ENCODE peak calls at places on chromosomes 5 and 9, in ten cellular contexts. J is brain microvascular endothelial cell, E is tibial artery, U is psoas muscle, Q is stomach, Y is neural progenitor cell, O is PC-3, A is uterus, T is mammary epithelial cell, N is IMR-90. X is an unnamed sample. For H3K36me3, the result is how much of the 10 kb centered on the place peaks cover.

GRCh38 chr9:94250456-94250855 is 8.6 kb upstream of the ZNF169 start:
- DNase-seq in J (no peak), E (no peak), U (no peak), Q (no peak), Y (peak), O (peak), A (no peak), T (peak), N (no peak), X (no peak)

GRCh38 chr9:92807757-92808725 is 43.4 kb upstream of the BICD2 start:
- DNase-seq in J (no peak), E (no peak), U (peak), Q (no peak), Y (peak), O (no peak), A (no peak), T (no peak), N (no peak), X (no peak)

GRCh38 chr9:123329329-123329955 is 26.6 kb upstream of the CRB2 start:
- DNase-seq in J (no peak), E (no peak), U (no peak), Q (peak), Y (no peak), O (peak), A (no peak), T (peak), N (no peak), X (peak)

GRCh38 chr5:158921441-158922262 is 178.1 kb downstream of the EBF1 start:
- DNase-seq in J (no peak), E (no peak), U (no peak), Q (no peak), Y (no peak), O (no peak), A (no peak), T (peak), N (no peak), X (no peak)

GRCh38 chr5:115626444-115626823 is 598 bp upstream of the TMED7 start:
- DNase-seq in J (peak), E (no peak), U (no peak), Q (no peak), Y (no peak), O (no peak), A (no peak), T (no peak), N (peak), X (no peak)

GRCh38 chr5:142753114-142753764 is 16.9 kb upstream of the ARHGAP26 start:
- DNase-seq in J (peak), E (peak), U (peak), Q (peak), Y (no peak), O (peak), A (peak), T (peak), N (no peak), X (peak)

GRCh38 chr9:113664176-113664875 is 200.8 kb downstream of the RGS3 start:
- DNase-seq in J (no peak), E (no peak), U (no peak), Q (no peak), Y (no peak), O (no peak), A (no peak), T (no peak), N (no peak), X (peak)

GRCh38 chr9:806285-807156 is 35.0 kb upstream of the DMRT1 start:
- DNase-seq in J (peak), E (no peak), U (no peak), Q (no peak), Y (peak), O (peak), A (no peak), T (peak), N (peak), X (no peak)

GRCh38 chr5:122816726-122817125 is 28.7 kb upstream of the SNX24 start:
- DNase-seq in J (no peak), E (no peak), U (no peak), Q (no peak), Y (peak), O (no peak), A (no peak), T (no peak), N (no peak), X (no peak)

GRCh38 chr5:152505442-152506042 is 100.5 kb upstream of the NMUR2 start:
- DNase-seq in J (peak), E (peak), U (no peak), Q (peak), Y (peak), O (peak), A (no peak), T (peak), N (peak), X (no peak)

GRCh38 chr9:90801507-90802289 is at the start of gene SYK:
- DNase-seq in J (no peak), E (peak), U (peak), Q (peak), Y (peak), O (peak), A (no peak), T (peak), N (no peak), X (peak)

GRCh38 chr9:135797507-135798302 is 95.7 kb downstream of the KCNT1 start:
- DNase-seq in J (peak), E (no peak), U (peak), Q (peak), Y (peak), O (peak), A (no peak), T (peak), N (peak), X (no peak)

GRCh38 chr9:73370053-73370452 is 218.4 kb downstream of the ANXA1 start:
- DNase-seq in J (no peak), E (no peak), U (no peak), Q (no peak), Y (no peak), O (no peak), A (no peak), T (peak), N (no peak), X (no peak)

GRCh38 chr5:140344683-140345423 is 1.6 kb downstream of the HBEGF start:
- DNase-seq in J (no peak), E (no peak), U (peak), Q (peak), Y (no peak), O (peak), A (no peak), T (peak), N (peak), X (no peak)

GRCh38 chr5:140347382-140347781 is 979 bp upstream of the HBEGF start:
- DNase-seq in J (no peak), E (no peak), U (no peak), Q (no peak), Y (no peak), O (no peak), A (no peak), T (no peak), N (no peak), X (no peak)

GRCh38 chr5:140345919-140346347 is 470 bp downstream of the HBEGF start:
- DNase-seq in J (peak), E (peak), U (peak), Q (peak), Y (peak), O (peak), A (peak), T (peak), N (peak), X (peak)

GRCh38 chr5:140348104-140348503 is 1.7 kb upstream of the HBEGF start:
- DNase-seq in J (no peak), E (no peak), U (no peak), Q (no peak), Y (no peak), O (peak), A (no peak), T (peak), N (no peak), X (no peak)

DNA sequence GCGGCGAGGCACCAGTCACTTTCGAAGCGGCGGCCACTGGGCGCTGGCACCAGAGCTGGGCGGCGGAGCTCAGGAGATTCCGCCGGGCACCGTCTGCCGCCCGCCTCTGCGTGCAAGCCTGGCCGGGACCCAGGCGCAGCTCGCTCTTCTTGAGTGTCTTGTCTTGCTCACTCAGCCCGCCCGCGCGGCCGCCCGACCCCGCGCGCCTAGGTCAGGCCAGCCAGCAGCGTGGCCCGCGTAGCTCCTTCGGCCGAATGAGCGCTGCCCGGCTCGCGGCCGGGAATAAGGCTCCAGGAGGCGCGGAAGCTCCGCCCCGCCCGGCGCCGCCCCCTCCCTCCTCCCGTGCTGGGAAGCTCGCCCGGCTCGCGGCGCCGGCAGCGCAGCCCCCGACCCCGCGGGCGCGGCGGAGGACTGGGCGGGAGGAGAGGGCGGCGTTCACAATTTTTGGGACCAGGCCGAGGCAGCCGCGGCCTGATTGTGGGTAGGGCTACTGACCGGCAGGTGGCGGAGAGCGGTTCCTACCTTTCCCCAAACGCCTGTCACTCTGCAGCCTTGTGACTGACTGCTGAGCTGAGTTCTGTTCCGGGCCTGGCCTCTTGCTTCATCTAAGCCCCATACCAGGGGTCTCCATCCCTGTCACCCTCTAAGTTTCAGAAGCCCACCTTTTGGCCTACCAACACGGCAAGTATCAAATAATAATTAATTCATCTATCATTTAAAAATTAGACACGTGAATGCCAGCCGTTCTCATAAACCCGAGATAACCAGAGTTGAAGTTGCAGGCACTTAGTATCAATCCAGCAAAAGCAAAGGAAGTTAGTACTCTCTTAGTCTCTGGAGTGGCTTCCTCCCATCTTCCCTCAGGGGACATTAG is at the start of gene HBEGF:
- DNase-seq in J (peak), E (peak), U (peak), Q (peak), Y (peak), O (peak), A (peak), T (peak), N (peak), X (peak)
- TF ChIP-seq CTCF in J (peak), E (peak), U (peak), Q (peak), Y (peak), O (peak), A (peak), T (peak), N (peak), X (peak)

GRCh38 chr5:177261510-177261909 is 42.0 kb downstream of the RAB24 start:
- DNase-seq in J (no peak), E (no peak), U (no peak), Q (no peak), Y (no peak), O (no peak), A (no peak), T (no peak), N (no peak), X (no peak)
- H3K36me3 ChIP-seq in J (under half), E (half or more), U (half or more), Q (half or more), Y (under half), O (under half), A (under half), T (under half), N (under half), X (half or more)

GRCh38 chr5:756171-756570 is 28.4 kb downstream of the ZDHHC11B start:
- DNase-seq in J (no peak), E (no peak), U (no peak), Q (peak), Y (no peak), O (no peak), A (no peak), T (no peak), N (no peak), X (peak)
- H3K27ac ChIP-seq in J (no peak), E (no peak), U (no peak), Q (peak), Y (no peak), O (no peak), A (no peak), T (no peak), N (no peak), X (no peak)

GRCh38 chr5:133455681-133456080 is 156.7 kb downstream of the FSTL4 start:
- DNase-seq in J (no peak), E (no peak), U (no peak), Q (no peak), Y (no peak), O (peak), A (no peak), T (no peak), N (no peak), X (no peak)
- TF ChIP-seq CTCF in J (no peak), E (no peak), U (no peak), Q (no peak), Y (no peak), O (no peak), A (no peak), T (no peak), N (no peak), X (no peak)

DNA sequence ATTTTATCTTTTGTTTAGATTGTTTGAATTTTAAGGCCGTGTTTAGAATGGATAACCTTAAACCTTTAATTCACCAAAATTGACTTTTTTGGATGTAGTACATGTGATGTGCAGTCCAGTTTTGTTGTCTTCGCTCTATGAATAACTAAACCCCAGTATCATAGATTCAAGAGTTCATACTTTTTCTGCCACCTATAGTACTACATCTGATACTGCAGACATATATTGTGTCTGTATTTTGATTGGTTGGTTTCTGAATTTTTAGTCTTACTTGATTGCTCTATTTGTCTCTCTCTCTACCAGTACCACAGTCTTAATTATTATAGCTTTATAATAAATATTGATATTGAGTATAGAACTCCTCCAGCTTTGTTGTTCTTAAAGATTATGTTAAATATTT is 58.1 kb downstream of the PPIP5K2 start:
- DNase-seq in J (no peak), E (no peak), U (no peak), Q (no peak), Y (no peak), O (peak), A (no peak), T (no peak), N (no peak), X (no peak)
- H3K36me3 ChIP-seq in J (under half), E (half or more), U (half or more), Q (half or more), Y (under half), O (under half), A (under half), T (under half), N (under half), X (half or more)

GRCh38 chr5:150443242-150444075 is 6.1 kb downstream of the RPS14 start:
- DNase-seq in J (no peak), E (no peak), U (no peak), Q (no peak), Y (no peak), O (no peak), A (no peak), T (no peak), N (no peak), X (no peak)

GRCh38 chr5:150441813-150442698 is 7.5 kb downstream of the RPS14 start:
- DNase-seq in J (no peak), E (no peak), U (no peak), Q (no peak), Y (no peak), O (peak), A (no peak), T (no peak), N (no peak), X (no peak)

GRCh38 chr5:150442699-150443080 is 6.8 kb downstream of the RPS14 start:
- DNase-seq in J (no peak), E (no peak), U (no peak), Q (no peak), Y (no peak), O (no peak), A (no peak), T (no peak), N (no peak), X (no peak)

GRCh38 chr5:150438873-150439546 is 10.5 kb downstream of the RPS14 start:
- DNase-seq in J (no peak), E (no peak), U (no peak), Q (no peak), Y (peak), O (peak), A (no peak), T (no peak), N (no peak), X (no peak)

DNA sequence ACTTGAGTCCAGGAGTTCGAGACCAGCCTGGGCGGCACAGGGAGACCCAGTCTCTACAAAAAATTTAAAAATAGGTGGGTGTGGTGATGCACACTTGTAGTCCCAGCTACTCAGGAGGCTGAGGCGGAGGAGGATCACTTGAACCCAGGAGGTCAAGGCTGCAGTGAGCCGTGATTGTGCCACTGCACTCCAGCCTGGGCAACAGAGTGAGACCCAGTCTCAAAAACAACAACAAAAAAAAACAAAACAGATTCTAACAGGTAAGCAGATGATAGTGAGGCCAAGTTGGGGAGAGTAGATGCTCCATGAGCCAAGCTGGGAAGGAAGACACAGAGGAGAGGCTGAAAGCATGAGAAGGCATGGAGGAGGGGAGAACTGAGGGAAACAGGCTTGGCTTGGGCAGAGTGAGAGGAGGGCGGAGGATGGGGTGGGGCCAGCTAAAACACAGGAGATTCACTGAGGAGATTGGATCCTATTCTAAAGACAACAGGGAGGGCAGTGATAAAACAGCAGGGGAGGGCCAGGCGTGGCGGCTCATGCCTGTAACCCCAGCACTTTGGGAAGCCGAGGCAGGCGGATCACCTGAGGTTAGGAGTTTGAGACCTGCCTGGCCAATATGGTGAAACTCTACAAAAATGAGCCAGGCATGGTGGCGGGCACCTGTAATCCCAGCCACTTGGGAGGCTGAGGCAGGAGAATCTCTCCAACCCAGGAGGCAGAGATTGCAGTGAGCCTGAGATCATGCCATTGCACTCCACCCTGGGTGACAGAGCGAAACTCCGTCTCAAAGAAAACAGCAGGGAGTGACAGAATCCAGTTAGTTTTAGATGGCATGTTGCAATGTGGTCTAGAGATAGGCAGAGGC is 8.4 kb downstream of the RPS14 start:
- DNase-seq in J (no peak), E (no peak), U (no peak), Q (no peak), Y (no peak), O (no peak), A (no peak), T (no peak), N (no peak), X (no peak)
- H3K27ac ChIP-seq in J (no peak), E (no peak), U (peak), Q (no peak), Y (peak), O (no peak), A (no peak), T (no peak), N (no peak), X (no peak)

GRCh38 chr5:91311697-91312501 is 71.2 kb downstream of the ARRDC3 start:
- DNase-seq in J (peak), E (peak), U (peak), Q (peak), Y (peak), O (peak), A (peak), T (peak), N (peak), X (peak)
- TF ChIP-seq CTCF in J (no peak), E (no peak), U (no peak), Q (no peak), Y (no peak), O (no peak), A (no peak), T (no peak), N (no peak), X (peak)

DNA sequence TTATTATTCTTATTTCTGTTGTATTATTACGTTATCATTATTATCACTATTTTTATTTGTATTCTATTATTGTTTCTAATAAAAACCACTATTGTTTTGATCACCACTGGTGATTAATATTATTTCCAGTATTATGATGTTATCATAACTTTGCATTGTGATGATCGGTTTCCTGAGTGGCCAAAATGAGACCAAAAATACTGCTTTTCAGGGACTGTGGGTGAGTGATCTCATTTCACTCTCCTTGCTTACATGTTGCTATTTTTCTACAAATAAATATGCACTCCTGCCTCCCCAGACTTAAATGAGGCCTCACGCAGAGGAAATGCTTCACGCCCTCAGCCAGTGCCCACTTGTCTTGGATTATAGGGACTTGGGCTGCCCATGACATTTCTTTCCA is 78.4 kb downstream of the LRSAM1 start:
- DNase-seq in J (no peak), E (no peak), U (no peak), Q (no peak), Y (no peak), O (no peak), A (no peak), T (no peak), N (no peak), X (no peak)
- H3K36me3 ChIP-seq in J (half or more), E (under half), U (under half), Q (half or more), Y (under half), O (under half), A (under half), T (under half), N (half or more), X (half or more)

GRCh38 chr5:126971455-126972019 is 58.8 kb downstream of the MARCHF3 start:
- DNase-seq in J (no peak), E (no peak), U (no peak), Q (no peak), Y (no peak), O (no peak), A (no peak), T (no peak), N (no peak), X (no peak)
- H3K27ac ChIP-seq in J (no peak), E (no peak), U (no peak), Q (no peak), Y (no peak), O (no peak), A (no peak), T (no peak), N (no peak), X (no peak)

DNA sequence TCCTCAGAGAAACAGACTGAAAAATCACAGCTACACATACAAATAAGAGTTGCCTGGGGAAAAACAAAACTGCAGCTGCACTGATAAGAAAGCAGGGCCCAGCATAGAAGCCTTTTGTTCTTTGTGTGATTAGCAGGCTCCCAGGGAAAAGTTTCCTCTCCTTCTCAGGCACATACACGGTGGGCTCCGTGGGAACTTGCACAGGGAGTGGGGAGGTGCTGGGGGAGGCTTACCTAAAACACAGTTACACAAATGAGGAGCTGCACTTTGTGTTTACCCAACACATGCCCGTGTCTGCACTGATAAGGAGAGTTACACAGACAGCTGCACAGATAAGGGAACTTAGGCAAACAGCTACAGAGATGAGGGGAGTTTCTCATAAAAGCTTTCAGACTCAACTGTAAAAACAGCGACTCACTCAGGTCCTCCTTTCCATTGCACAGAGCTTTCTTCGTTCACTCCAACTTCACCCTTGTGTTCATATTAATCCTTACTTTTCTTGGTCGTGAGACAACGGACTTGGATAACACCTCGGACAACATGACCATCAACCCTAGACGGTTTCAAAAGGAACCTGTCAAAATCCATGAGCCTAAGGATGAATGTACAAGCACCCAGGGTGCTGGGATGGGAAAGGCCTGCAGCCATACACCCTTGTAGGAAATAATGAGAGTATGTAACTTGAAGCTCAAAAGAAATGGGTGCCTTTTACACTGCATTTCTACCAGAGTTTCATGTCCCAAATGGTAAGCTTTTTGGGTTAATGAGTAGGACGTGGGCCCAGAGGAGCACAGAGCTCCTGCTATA is 50.8 kb downstream of the SERINC5 start:
- DNase-seq in J (peak), E (no peak), U (no peak), Q (peak), Y (peak), O (no peak), A (no peak), T (no peak), N (peak), X (no peak)
- TF ChIP-seq CTCF in J (peak), E (no peak), U (no peak), Q (no peak), Y (no peak), O (no peak), A (no peak), T (no peak), N (no peak), X (no peak)